ENCODE peak calls at places on chromosomes 1 and 21, in eight cellular contexts. T, F, N, R, B, J, I and C are unnamed samples.

GRCh38 chr1:77680173-77680572 is 2.3 kb downstream of the ZZZ3 start:
- DNase-seq in T (no peak), F (no peak), N (no peak), R (no peak), B (no peak), J (no peak), I (no peak), C (no peak)

GRCh38 chr1:23217421-23218115 is at the start of gene HTR1D:
- DNase-seq in T (peak), F (no peak), N (peak), R (no peak), B (no peak), J (no peak), I (no peak), C (peak)

GRCh38 chr1:225763815-225764548 is 13.6 kb upstream of the SRP9 start:
- DNase-seq in T (no peak), F (no peak), N (peak), R (no peak), B (no peak), J (peak), I (no peak), C (no peak)

GRCh38 chr1:240691521-240692338 is 79.8 kb upstream of the GREM2 start:
- DNase-seq in T (peak), F (peak), N (peak), R (peak), B (peak), J (peak), I (no peak), C (no peak)

GRCh38 chr1:192889082-192889481 is 80.2 kb downstream of the RGS2 start:
- DNase-seq in T (no peak), F (peak), N (no peak), R (no peak), B (no peak), J (no peak), I (no peak), C (no peak)

GRCh38 chr1:230827801-230828200 is 40.5 kb downstream of the C1orf198 start:
- DNase-seq in T (peak), F (no peak), N (no peak), R (no peak), B (no peak), J (no peak), I (no peak), C (peak)

GRCh38 chr21:39388038-39388810 is 39.3 kb upstream of the HMGN1 start:
- DNase-seq in T (peak), F (peak), N (peak), R (peak), B (peak), J (peak), I (peak), C (peak)

GRCh38 chr21:38267991-38268858 is 11.4 kb downstream of the KCNJ15 start:
- DNase-seq in T (no peak), F (no peak), N (peak), R (peak), B (no peak), J (no peak), I (no peak), C (no peak)

GRCh38 chr1:218324226-218324580 is 20.9 kb upstream of the TGFB2 start:
- DNase-seq in T (no peak), F (no peak), N (no peak), R (no peak), B (peak), J (no peak), I (no peak), C (peak)

GRCh38 chr1:223129229-223129851 is 13.7 kb downstream of the TLR5 start:
- DNase-seq in T (peak), F (peak), N (peak), R (peak), B (peak), J (peak), I (peak), C (peak)
- H3K27ac ChIP-seq in T (no peak), F (no peak), N (no peak), R (no peak), B (no peak), J (no peak), I (no peak), C (no peak)

DNA sequence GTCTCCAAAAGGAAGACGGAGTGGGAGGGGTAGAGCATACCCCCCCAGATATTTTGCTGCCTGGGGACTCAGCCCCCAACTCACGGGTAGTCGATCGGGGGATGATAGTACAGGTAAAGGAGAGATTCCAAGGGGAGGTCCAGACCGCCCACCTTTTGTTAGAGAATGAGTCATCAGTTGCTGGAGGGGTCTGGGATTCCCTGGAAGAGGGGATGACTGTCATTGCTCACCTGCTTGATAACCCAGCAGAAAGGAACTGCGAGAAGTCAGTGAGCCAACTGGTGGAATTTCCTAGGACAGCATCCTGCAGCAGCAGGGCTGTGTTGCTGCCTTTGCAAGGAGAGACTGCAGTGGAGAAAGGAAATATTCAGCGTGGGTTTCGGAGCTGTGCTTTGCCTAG is 64.4 kb downstream of the MACF1 start:
- DNase-seq in T (peak), F (peak), N (peak), R (no peak), B (no peak), J (peak), I (no peak), C (no peak)
- H3K4me3 ChIP-seq in T (peak), F (no peak), N (peak), R (peak), B (no peak), J (no peak), I (no peak), C (no peak)

GRCh38 chr1:145997156-145998023 is 1.0 kb upstream of the TXNIP start:
- DNase-seq in T (no peak), F (no peak), N (no peak), R (peak), B (peak), J (no peak), I (peak), C (peak)
- H3K9ac ChIP-seq in T (peak), F (peak), N (peak), R (peak), B (peak), J (peak), I (peak), C (peak)

DNA sequence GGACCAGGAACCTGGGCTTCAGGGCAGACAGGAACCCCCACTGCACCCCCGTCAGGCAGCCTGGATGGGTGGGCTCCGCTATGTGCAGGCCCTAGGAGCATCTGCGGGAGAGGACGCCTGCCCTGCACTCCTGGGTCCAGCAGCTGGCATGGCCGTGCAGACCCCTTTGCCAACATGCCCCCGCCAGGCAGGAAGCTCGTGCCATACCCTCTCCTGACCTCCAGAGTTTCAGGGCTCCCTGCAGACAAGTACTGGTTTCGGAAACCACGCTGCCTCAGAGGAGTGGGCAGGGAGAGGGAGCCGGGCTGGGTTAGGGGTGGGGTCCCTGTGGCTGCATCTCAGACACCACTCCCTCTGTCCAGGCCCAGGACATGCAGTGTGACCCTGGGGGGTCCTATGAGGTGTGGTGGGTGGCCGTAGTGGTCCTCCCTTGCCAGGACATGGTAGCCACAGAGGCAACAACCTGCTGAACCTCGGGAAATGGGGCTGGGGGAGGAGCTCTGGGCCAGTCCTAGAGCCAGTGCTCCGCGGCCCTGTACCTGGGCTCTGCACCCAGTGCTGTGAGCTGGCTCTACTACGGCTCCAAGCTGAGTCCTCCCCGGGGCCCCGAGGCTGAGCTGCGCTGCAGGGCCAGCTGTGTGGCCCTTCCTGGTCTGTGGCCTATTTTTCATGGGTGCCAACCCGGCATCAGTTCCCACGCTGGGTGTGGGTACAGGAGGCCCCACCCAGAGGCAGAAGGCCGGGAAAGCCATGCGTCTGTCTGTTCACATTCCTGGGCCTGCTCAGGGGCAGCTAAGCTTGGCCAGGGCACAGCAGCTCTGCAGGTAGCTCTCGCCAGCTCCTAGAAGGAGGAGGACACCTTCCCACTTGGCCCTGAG is 1.4 kb downstream of the PLEKHN1 start:
- DNase-seq in T (no peak), F (no peak), N (no peak), R (no peak), B (no peak), J (no peak), I (no peak), C (no peak)
- H3K27ac ChIP-seq in T (no peak), F (no peak), N (no peak), R (no peak), B (no peak), J (no peak), I (no peak), C (no peak)